ENCODE peak calls at places on chromosomes 6 and 20, in five cellular contexts. F, W, R, G and O are unnamed samples.

GRCh38 chr6:168128006-168128630 is 49.1 kb upstream of the FRMD1 start:
- DNase-seq in G (no peak), W (no peak), R (no peak), F (no peak), O (no peak)

GRCh38 chr6:38477680-38478260 is 162.0 kb downstream of the BTBD9 start:
- DNase-seq in W (no peak), R (no peak), F (no peak), G (no peak), O (no peak)

GRCh38 chr6:11712760-11713159 is 65.8 kb downstream of the ADTRP start:
- DNase-seq in R (peak), W (no peak), G (peak), F (peak), O (no peak)

GRCh38 chr6:157615411-157615763 is 207.7 kb upstream of the SNX9 start:
- DNase-seq in R (peak), G (no peak), F (peak), W (no peak), O (no peak)

GRCh38 chr6:42260424-42260888 is 42.8 kb upstream of the MRPS10 start:
- DNase-seq in W (peak), F (no peak), R (no peak), G (no peak), O (no peak)

GRCh38 chr20:2165871-2166270 is 64.2 kb downstream of the STK35 start:
- DNase-seq in F (no peak), W (no peak), R (no peak), G (no peak), O (no peak)

GRCh38 chr6:166989427-166990034 is 9.7 kb upstream of the CEP43 start:
- DNase-seq in W (peak), G (peak), R (peak), F (no peak), O (no peak)

GRCh38 chr20:1322511-1323245 is 6.3 kb downstream of the SDCBP2 start:
- DNase-seq in W (peak), G (no peak), F (peak), R (peak), O (peak)

GRCh38 chr6:53353624-53354023 is 4.9 kb upstream of the ELOVL5 start:
- DNase-seq in F (no peak), G (no peak), W (no peak), R (no peak), O (no peak)

GRCh38 chr20:37468886-37469285 is 52.2 kb upstream of the NNAT start:
- DNase-seq in F (no peak), W (no peak), R (no peak), G (no peak), O (no peak)

GRCh38 chr6:54980511-54981275 is 134.1 kb downstream of the FAM83B start:
- DNase-seq in F (no peak), W (peak), G (no peak), R (peak), O (no peak)

GRCh38 chr20:62142252-62143117 is 709 bp downstream of the PSMA7 start:
- DNase-seq in W (no peak), G (peak), F (no peak), R (no peak), O (peak)

GRCh38 chr20:41387433-41387832 is 20.8 kb upstream of the EMILIN3 start:
- DNase-seq in F (no peak), R (peak), G (no peak), W (no peak), O (no peak)

GRCh38 chr20:32622585-32623468 is 37.7 kb upstream of the NOL4L start:
- DNase-seq in G (no peak), W (no peak), R (no peak), F (no peak), O (no peak)

GRCh38 chr20:33947709-33948295 is 45.9 kb upstream of the RALY start:
- DNase-seq in R (peak), G (no peak), F (no peak), W (peak), O (peak)

GRCh38 chr20:2871555-2872303 is 1.6 kb upstream of the PTPRA start:
- DNase-seq in F (no peak), W (no peak), R (no peak), G (no peak), O (no peak)

GRCh38 chr20:19408971-19409370 is 196.5 kb downstream of the SLC24A3 start:
- DNase-seq in R (no peak), W (peak), G (no peak), F (no peak), O (no peak)

GRCh38 chr20:33838035-33838864 is 27.1 kb downstream of the CHMP4B start:
- DNase-seq in G (no peak), F (no peak), R (no peak), W (no peak), O (no peak)

GRCh38 chr6:112563368-112563767 is 216.2 kb downstream of the RFPL4B start:
- DNase-seq in F (no peak), W (peak), R (peak), G (no peak), O (peak)

GRCh38 chr6:144330588-144330987 is 45.5 kb downstream of the UTRN start:
- DNase-seq in F (no peak), G (no peak), R (no peak), W (no peak), O (no peak)

GRCh38 chr6:75296811-75297779 is 12.5 kb upstream of the TMEM30A start:
- DNase-seq in W (peak), R (peak), F (no peak), G (peak), O (peak)